ENCODE peak calls at places on chromosomes 4 and X, in five cellular contexts. M is H9, F is mesendoderm, Q is adrenal gland, L is PC-9. N is an unnamed sample.

GRCh38 chrX:40539214-40540142 is 41.3 kb upstream of the ATP6AP2 start:
- DNase-seq in M (peak; percentile 86), F (peak; percentile 59), Q (peak; percentile 53), L (no peak), N (peak; percentile 4)

GRCh38 chrX:71625471-71625870 is 7.2 kb upstream of the CXCR3 start:
- DNase-seq in M (no peak), F (no peak), Q (no peak), L (no peak), N (no peak)

GRCh38 chrX:64097891-64098290 is 107.6 kb downstream of the AMER1 start:
- DNase-seq in M (no peak), F (no peak), Q (no peak), L (no peak), N (no peak)

GRCh38 chr4:138727704-138728103 is 287.9 kb upstream of the NOCT start:
- DNase-seq in M (no peak), F (no peak), Q (no peak), L (no peak), N (no peak)

GRCh38 chr4:15756361-15756861 is 21.7 kb upstream of the CD38 start:
- DNase-seq in M (no peak), F (no peak), Q (no peak), L (no peak), N (peak; percentile 63)

GRCh38 chr4:137226900-137227299 is 305.4 kb downstream of the PCDH18 start:
- DNase-seq in M (no peak), F (peak; percentile 43), Q (no peak), L (no peak), N (no peak)

GRCh38 chrX:145630081-145630480 is 187.5 kb upstream of the SLITRK2 start:
- DNase-seq in M (no peak), F (no peak), Q (no peak), L (no peak), N (no peak)

GRCh38 chrX:16487620-16488380 is 162.2 kb upstream of the S100G start:
- DNase-seq in M (no peak), F (no peak), Q (no peak), L (no peak), N (no peak)

GRCh38 chr4:59936566-59936965 is 1263.6 kb upstream of the ADGRL3 start:
- DNase-seq in M (no peak), F (no peak), Q (no peak), L (no peak), N (no peak)

GRCh38 chr4:138404801-138405200 is 162.7 kb upstream of the SLC7A11 start:
- DNase-seq in M (no peak), F (no peak), Q (no peak), L (no peak), N (no peak)

GRCh38 chr4:185290656-185291055 is 81.3 kb downstream of the SNX25 start:
- DNase-seq in M (no peak), F (no peak), Q (no peak), L (no peak), N (no peak)

GRCh38 chr4:168218663-168219062 is 99.9 kb downstream of the DDX60 start:
- DNase-seq in M (no peak), F (no peak), Q (no peak), L (no peak), N (no peak)

GRCh38 chr4:119130365-119131065 is 5.1 kb upstream of the MYOZ2 start:
- DNase-seq in M (no peak), F (no peak), Q (no peak), L (no peak), N (no peak)

GRCh38 chrX:76127341-76127740 is 45.5 kb upstream of the PBDC1 start:
- DNase-seq in M (no peak), F (peak; percentile 87), Q (peak; percentile 1), L (no peak), N (no peak)

GRCh38 chrX:50111762-50112161 is 89.0 kb downstream of the AKAP4 start:
- DNase-seq in M (no peak), F (no peak), Q (peak; percentile 49), L (no peak), N (no peak)

GRCh38 chrX:6226646-6227444 is 1.8 kb downstream of the NLGN4X start:
- DNase-seq in M (peak; percentile 33), F (peak; percentile 39), Q (no peak), L (no peak), N (no peak)

GRCh38 chr4:42050850-42051249 is 60.5 kb downstream of the SLC30A9 start:
- DNase-seq in M (no peak), F (no peak), Q (no peak), L (no peak), N (no peak)

GRCh38 chrX:129723511-129723910 is 15.3 kb upstream of the XPNPEP2 start:
- DNase-seq in M (no peak), F (no peak), Q (no peak), L (no peak), N (no peak)

GRCh38 chrX:112759512-112759911 is 79.8 kb upstream of the LHFPL1 start:
- DNase-seq in M (no peak), F (no peak), Q (no peak), L (no peak), N (no peak)

GRCh38 chr4:183674153-183674552 is 15.1 kb downstream of the TRAPPC11 start:
- DNase-seq in M (no peak), F (peak; percentile 6), Q (peak; percentile 19), L (no peak), N (no peak)

GRCh38 chrX:830532-830931 is 199.9 kb downstream of the SHOX start:
- DNase-seq in M (no peak), F (no peak), Q (no peak), L (no peak), N (no peak)

GRCh38 chrX:17377047-17377692 is 2.2 kb downstream of the NHS start:
- DNase-seq in M (peak; percentile 55), F (peak; percentile 81), Q (peak; percentile 60), L (peak; percentile 68), N (no peak)

GRCh38 chrX:13816899-13817298 is at the start of gene GPM6B:
- DNase-seq in M (no peak), F (peak; percentile 32), Q (no peak), L (no peak), N (no peak)

GRCh38 chrX:50586407-50586806 is 115.8 kb upstream of the DGKK start:
- DNase-seq in M (no peak), F (no peak), Q (no peak), L (no peak), N (no peak)

GRCh38 chr4:1373892-1374705 is 27.1 kb downstream of the UVSSA start:
- DNase-seq in M (no peak), F (no peak), Q (no peak), L (no peak), N (no peak)

GRCh38 chrX:124338733-124339514 is 6.5 kb downstream of the TEX13D start:
- DNase-seq in M (no peak), F (no peak), Q (no peak), L (no peak), N (no peak)

GRCh38 chrX:124341361-124342132 is 4.8 kb upstream of the SH2D1A start:
- DNase-seq in M (no peak), F (no peak), Q (no peak), L (no peak), N (no peak)

GRCh38 chrX:124343016-124343415 is 3.3 kb upstream of the SH2D1A start:
- DNase-seq in M (no peak), F (peak; percentile 8), Q (no peak), L (no peak), N (no peak)

GRCh38 chrX:124344246-124344645 is 2.1 kb upstream of the SH2D1A start:
- DNase-seq in M (no peak), F (no peak), Q (no peak), L (no peak), N (no peak)

DNA sequence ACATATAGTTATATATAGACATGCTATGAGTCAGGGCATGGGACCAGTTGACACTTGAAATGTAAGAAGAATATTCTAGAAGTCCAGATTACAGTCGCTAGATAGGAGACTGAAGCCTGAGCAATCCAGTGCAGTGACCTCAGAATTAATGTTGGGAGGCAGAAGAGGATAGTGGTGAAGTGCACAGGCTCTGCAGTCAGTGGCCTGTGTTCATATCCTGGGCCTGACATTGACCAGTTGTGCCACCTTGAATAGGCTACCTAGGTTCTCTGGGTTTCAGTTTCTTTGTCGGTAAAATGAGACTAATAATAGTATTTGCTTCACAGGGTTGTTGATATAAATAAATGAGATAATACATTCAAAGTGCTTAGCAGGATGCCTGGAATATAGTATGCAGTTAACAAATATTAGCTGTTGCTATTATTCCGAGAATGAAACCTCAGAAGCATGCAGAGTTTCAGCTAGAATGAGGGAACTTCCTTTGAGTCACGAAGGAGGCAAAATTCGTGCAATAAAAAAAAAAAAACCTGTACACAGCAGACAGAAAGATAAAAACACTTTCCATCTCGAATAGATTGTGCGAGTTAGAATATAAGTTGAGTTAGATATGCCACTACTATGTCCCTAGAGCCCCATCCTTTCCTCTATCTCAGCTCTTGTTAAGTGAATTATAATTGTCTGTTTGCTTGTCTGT is 4.0 kb upstream of the SH2D1A start:
- DNase-seq in M (no peak), F (no peak), Q (no peak), L (no peak), N (no peak)
- H3K4me1 ChIP-seq in M (no peaks in the 10 kb centered on the region), F (no peaks in the 10 kb centered on the region), Q (no peaks in the 10 kb centered on the region), L (no peaks in the 10 kb centered on the region), N (peaks cover 6% of the 10 kb centered on the region)

DNA sequence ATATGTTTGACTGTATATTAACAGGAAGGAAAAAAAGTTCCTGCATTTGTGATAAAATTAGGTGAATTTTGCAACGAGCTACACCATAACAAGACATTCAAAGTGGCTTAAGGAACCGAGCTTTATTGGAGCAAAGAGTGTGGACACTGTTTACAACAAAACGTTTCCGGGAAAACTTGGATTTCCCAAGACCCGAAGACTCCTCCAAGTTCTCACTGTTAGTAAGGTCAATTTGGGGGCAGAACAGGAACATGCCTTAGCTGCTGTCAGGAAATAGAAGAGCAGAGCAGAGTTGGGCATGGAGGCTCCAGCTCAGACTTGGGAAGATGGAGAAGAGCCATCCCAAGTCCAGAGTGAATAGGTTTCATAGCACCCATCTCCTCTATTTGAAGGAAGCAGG is 16.5 kb downstream of the ADH6 start:
- DNase-seq in M (no peak), F (no peak), Q (peak; percentile 3), L (no peak), N (no peak)
- H3K27ac ChIP-seq in M (no peak overlapping the region), F (no peak overlapping the region), Q (no peak overlapping the region), L (no peak overlapping the region), N (no peak overlapping the region)

GRCh38 chr4:7168106-7168505 is 24.2 kb upstream of the SORCS2 start:
- DNase-seq in M (peak; percentile 6), F (no peak), Q (no peak), L (no peak), N (no peak)

GRCh38 chr4:7166286-7166685 is 26.1 kb upstream of the SORCS2 start:
- DNase-seq in M (peak; percentile 12), F (no peak), Q (no peak), L (no peak), N (no peak)

GRCh38 chr4:7166981-7167700 is 25.2 kb upstream of the SORCS2 start:
- DNase-seq in M (peak; percentile 22), F (no peak), Q (no peak), L (no peak), N (no peak)

GRCh38 chr4:7169134-7169533 is 23.2 kb upstream of the SORCS2 start:
- DNase-seq in M (peak; percentile 17), F (no peak), Q (no peak), L (no peak), N (no peak)

GRCh38 chr4:7167706-7168105 is 24.6 kb upstream of the SORCS2 start:
- DNase-seq in M (peak; percentile 15), F (no peak), Q (no peak), L (no peak), N (no peak)
- H3K4me1 ChIP-seq in M (no peaks in the 10 kb centered on the region), F (no peaks in the 10 kb centered on the region), Q (no peaks in the 10 kb centered on the region), L (no peaks in the 10 kb centered on the region), N (no peaks in the 10 kb centered on the region)

DNA sequence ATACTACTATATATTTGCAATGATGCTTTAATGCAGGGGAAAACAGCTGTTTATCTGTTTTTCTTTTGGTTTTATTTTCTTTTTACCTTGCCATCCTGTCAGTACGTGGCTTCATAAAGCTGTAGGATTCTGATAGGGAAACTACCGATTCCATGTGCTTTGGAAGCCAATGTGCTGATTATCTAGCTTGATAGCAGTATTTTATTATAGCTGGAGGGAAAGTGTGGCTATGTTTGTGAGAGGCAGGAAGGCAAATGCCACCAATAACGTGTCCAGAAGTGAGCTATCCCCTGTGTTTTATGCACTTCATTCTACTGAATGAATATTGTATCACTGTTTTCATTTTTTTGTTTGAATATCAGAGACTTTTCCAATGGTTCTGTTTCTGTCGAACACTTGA is 43.7 kb downstream of the IL15 start:
- DNase-seq in M (no peak), F (no peak), Q (no peak), L (no peak), N (no peak)
- H3K27ac ChIP-seq in M (no peak overlapping the region), F (no peak overlapping the region), Q (no peak overlapping the region), L (no peak overlapping the region), N (no peak overlapping the region)